ENCODE peak calls at places on chromosome 1, in seven cellular contexts. B, N, R, S, Q, Y and F are unnamed samples.

GRCh38 chr1:9349331-9349851 is 56.7 kb downstream of the SPSB1 start:
- DNase-seq in B (no peak), N (no peak), R (no peak), S (no peak), Q (no peak), Y (no peak), F (no peak)

GRCh38 chr1:207050428-207050767 is 610 bp downstream of the YOD1 start:
- DNase-seq in B (no peak), N (peak; percentile 21), R (no peak), S (no peak), Q (no peak), Y (no peak), F (no peak)

GRCh38 chr1:213457097-213457680 is 406.1 kb downstream of the RPS6KC1 start:
- DNase-seq in B (no peak), N (no peak), R (no peak), S (no peak), Q (no peak), Y (no peak), F (no peak)

GRCh38 chr1:198890531-198890930 is 251.7 kb downstream of the PTPRC start:
- DNase-seq in B (peak; percentile 51), N (no peak), R (no peak), S (no peak), Q (no peak), Y (no peak), F (no peak)

GRCh38 chr1:8121261-8122159 is 95.4 kb upstream of the ERRFI1 start:
- DNase-seq in B (no peak), N (no peak), R (no peak), S (peak; percentile 70), Q (no peak), Y (no peak), F (no peak)

GRCh38 chr1:170560681-170561285 is 28.8 kb downstream of the GORAB start:
- DNase-seq in B (no peak), N (no peak), R (no peak), S (no peak), Q (no peak), Y (no peak), F (no peak)

GRCh38 chr1:47211796-47212269 is 20.2 kb downstream of the TAL1 start:
- DNase-seq in B (no peak), N (no peak), R (no peak), S (no peak), Q (no peak), Y (peak; percentile 77), F (no peak)

GRCh38 chr1:21922103-21923014 is 14.8 kb downstream of the HSPG2 start:
- DNase-seq in B (no peak), N (no peak), R (no peak), S (no peak), Q (no peak), Y (no peak), F (no peak)

GRCh38 chr1:2110191-2110737 is 60.1 kb downstream of the PRKCZ start:
- DNase-seq in B (no peak), N (no peak), R (no peak), S (no peak), Q (no peak), Y (no peak), F (no peak)

GRCh38 chr1:220013497-220013896 is 32.8 kb downstream of the EPRS1 start:
- DNase-seq in B (peak; percentile 8), N (no peak), R (no peak), S (no peak), Q (no peak), Y (no peak), F (no peak)

GRCh38 chr1:39189592-39190041 is 14.9 kb upstream of the MACF1 start:
- DNase-seq in B (peak; percentile 52), N (no peak), R (no peak), S (no peak), Q (no peak), Y (no peak), F (no peak)

GRCh38 chr1:243917863-243918565 is 68.0 kb upstream of the AKT3 start:
- DNase-seq in B (peak; percentile 59), N (no peak), R (no peak), S (no peak), Q (no peak), Y (no peak), F (no peak)

GRCh38 chr1:182599339-182599738 is 4.8 kb downstream of the RGS16 start:
- DNase-seq in B (no peak), N (no peak), R (no peak), S (no peak), Q (no peak), Y (no peak), F (no peak)

GRCh38 chr1:161718559-161719324 is 2.6 kb upstream of the FCRLB start:
- DNase-seq in B (no peak), N (no peak), R (no peak), S (no peak), Q (no peak), Y (no peak), F (no peak)

GRCh38 chr1:24418898-24419628 is 3.5 kb downstream of the NIPAL3 start:
- DNase-seq in B (peak; percentile 13), N (no peak), R (no peak), S (peak; percentile 70), Q (no peak), Y (no peak), F (no peak)